ENCODE peak calls at places on chromosomes 2 and 18, in ten cellular contexts. K, M, O, J, N, Z, S, D, R and Y are unnamed samples.

GRCh38 chr18:47184419-47185050 is 8.4 kb upstream of the IER3IP1 start:
- DNase-seq in K (no peak), M (no peak), O (no peak), J (no peak), N (peak; percentile 36), Z (no peak), S (no peak), D (peak; percentile 15), R (peak; percentile 35), Y (peak; percentile 2)

GRCh38 chr2:38174646-38175096 is 98.7 kb upstream of the CYP1B1 start:
- DNase-seq in K (no peak), M (no peak), O (no peak), J (no peak), N (no peak), Z (no peak), S (no peak), D (peak; percentile 90), R (no peak), Y (no peak)

GRCh38 chr18:7575465-7576026 is 8.4 kb downstream of the PTPRM start:
- DNase-seq in K (no peak), M (no peak), O (no peak), J (no peak), N (no peak), Z (no peak), S (no peak), D (peak; percentile 29), R (no peak), Y (no peak)

GRCh38 chr2:12990523-12990922 is 273.8 kb downstream of the TRIB2 start:
- DNase-seq in K (no peak), M (peak; percentile 21), O (no peak), J (peak; percentile 44), N (peak; percentile 46), Z (no peak), S (no peak), D (no peak), R (no peak), Y (no peak)

GRCh38 chr2:8558096-8558495 is 123.8 kb upstream of the ID2 start:
- DNase-seq in K (no peak), M (no peak), O (no peak), J (no peak), N (no peak), Z (peak; percentile 42), S (no peak), D (no peak), R (no peak), Y (no peak)

GRCh38 chr2:95071856-95072255 is 46.3 kb downstream of the MAL start:
- DNase-seq in K (no peak), M (no peak), O (no peak), J (no peak), N (no peak), Z (no peak), S (no peak), D (no peak), R (no peak), Y (no peak)

GRCh38 chr18:59835656-59836379 is 64.0 kb upstream of the PMAIP1 start:
- DNase-seq in K (peak; percentile 41), M (no peak), O (no peak), J (no peak), N (no peak), Z (no peak), S (no peak), D (no peak), R (no peak), Y (no peak)

GRCh38 chr18:64966667-64967066 is 784.1 kb upstream of the CDH7 start:
- DNase-seq in K (no peak), M (no peak), O (no peak), J (peak; percentile 54), N (peak; percentile 41), Z (no peak), S (no peak), D (no peak), R (peak; percentile 90), Y (no peak)

GRCh38 chr2:124763611-124764010 is 738.5 kb downstream of the CNTNAP5 start:
- DNase-seq in K (no peak), M (no peak), O (no peak), J (no peak), N (no peak), Z (no peak), S (no peak), D (no peak), R (no peak), Y (no peak)

GRCh38 chr2:157838442-157839161 is 37.5 kb downstream of the ACVR1 start:
- DNase-seq in K (no peak), M (peak; percentile 91), O (no peak), J (peak; percentile 71), N (peak; percentile 80), Z (no peak), S (no peak), D (no peak), R (peak; percentile 71), Y (peak; percentile 71)

GRCh38 chr2:65024149-65024829 is 31.9 kb upstream of the CEP68 start:
- DNase-seq in K (no peak), M (no peak), O (no peak), J (no peak), N (peak; percentile 70), Z (no peak), S (no peak), D (peak; percentile 70), R (no peak), Y (no peak)

GRCh38 chr2:53087282-53087882 is 680.2 kb upstream of the CHAC2 start:
- DNase-seq in K (no peak), M (no peak), O (no peak), J (no peak), N (no peak), Z (no peak), S (no peak), D (peak; percentile 53), R (no peak), Y (no peak)

GRCh38 chr2:10550206-10551001 is 102.3 kb upstream of the ODC1 start:
- DNase-seq in K (no peak), M (no peak), O (no peak), J (no peak), N (no peak), Z (no peak), S (no peak), D (no peak), R (no peak), Y (no peak)

GRCh38 chr2:150063950-150064549 is 423.4 kb downstream of the RND3 start:
- DNase-seq in K (no peak), M (no peak), O (no peak), J (peak; percentile 12), N (no peak), Z (no peak), S (no peak), D (no peak), R (no peak), Y (no peak)

GRCh38 chr2:96103388-96103705 is 13.0 kb downstream of the ADRA2B start:
- DNase-seq in K (no peak), M (no peak), O (no peak), J (no peak), N (no peak), Z (peak; percentile 44), S (no peak), D (no peak), R (no peak), Y (no peak)

GRCh38 chr2:187481543-187481942 is 33.5 kb upstream of the CALCRL start:
- DNase-seq in K (no peak), M (no peak), O (no peak), J (no peak), N (no peak), Z (no peak), S (no peak), D (no peak), R (no peak), Y (no peak)

GRCh38 chr2:112482309-112483046 is 522 bp downstream of the TTL start:
- DNase-seq in K (peak; percentile 51), M (no peak), O (peak; percentile 53), J (no peak), N (peak; percentile 25), Z (peak; percentile 80), S (peak; percentile 6), D (peak; percentile 16), R (peak; percentile 61), Y (no peak)